ENCODE peak calls at places on chromosome 1, in seven cellular contexts. One of them, this sample, is unnamed.

GRCh38 chr1:218930879-218931278 is 242.8 kb upstream of the LYPLAL1 start:
- DNase-seq in GM10248: no peak
- DNase-seq in IMR-90: peak; percentile 78
- DNase-seq in type B pancreatic cell: no peak
- DNase-seq in mucosa of descending colon: no peak
- DNase-seq in brain microvascular endothelial cell: peak; percentile 79
- DNase-seq in NB4: no peak
- DNase-seq in this sample: no peak

GRCh38 chr1:50793521-50793920 is 166.5 kb downstream of the FAF1 start:
- DNase-seq in IMR-90: no peak
- DNase-seq in mucosa of descending colon: no peak
- DNase-seq in NB4: no peak
- DNase-seq in type B pancreatic cell: no peak
- DNase-seq in GM10248: no peak
- DNase-seq in brain microvascular endothelial cell: no peak
- DNase-seq in this sample: no peak

GRCh38 chr1:218383681-218384080 is 38.5 kb downstream of the TGFB2 start:
- DNase-seq in NB4: no peak
- DNase-seq in type B pancreatic cell: no peak
- DNase-seq in mucosa of descending colon: no peak
- DNase-seq in GM10248: no peak
- DNase-seq in brain microvascular endothelial cell: no peak
- DNase-seq in IMR-90: no peak
- DNase-seq in this sample: no peak

GRCh38 chr1:2936568-2937515 is 84.4 kb upstream of the ACTRT2 start:
- DNase-seq in mucosa of descending colon: no peak
- DNase-seq in brain microvascular endothelial cell: no peak
- DNase-seq in IMR-90: no peak
- DNase-seq in type B pancreatic cell: no peak
- DNase-seq in NB4: no peak
- DNase-seq in GM10248: no peak
- DNase-seq in this sample: no peak

GRCh38 chr1:228770779-228771223 is 35.5 kb downstream of the RHOU start:
- DNase-seq in IMR-90: no peak
- DNase-seq in brain microvascular endothelial cell: no peak
- DNase-seq in type B pancreatic cell: no peak
- DNase-seq in GM10248: no peak
- DNase-seq in mucosa of descending colon: peak; percentile 63
- DNase-seq in NB4: no peak
- DNase-seq in this sample: no peak

GRCh38 chr1:26794391-26794790 is 6.6 kb downstream of the PIGV start:
- DNase-seq in type B pancreatic cell: no peak
- DNase-seq in GM10248: no peak
- DNase-seq in IMR-90: no peak
- DNase-seq in mucosa of descending colon: no peak
- DNase-seq in NB4: no peak
- DNase-seq in brain microvascular endothelial cell: no peak
- DNase-seq in this sample: no peak

GRCh38 chr1:46616277-46617107 is at the start of gene MOB3C:
- DNase-seq in type B pancreatic cell: no peak
- DNase-seq in IMR-90: peak; percentile 77
- DNase-seq in mucosa of descending colon: peak; percentile 84
- DNase-seq in GM10248: peak; percentile 81
- DNase-seq in brain microvascular endothelial cell: peak; percentile 66
- DNase-seq in NB4: peak; percentile 49
- DNase-seq in this sample: peak; percentile 77

GRCh38 chr1:90295534-90295933 is 300.6 kb downstream of the ZNF326 start:
- DNase-seq in NB4: no peak
- DNase-seq in GM10248: no peak
- DNase-seq in mucosa of descending colon: no peak
- DNase-seq in brain microvascular endothelial cell: no peak
- DNase-seq in type B pancreatic cell: no peak
- DNase-seq in IMR-90: no peak
- DNase-seq in this sample: no peak

GRCh38 chr1:61184035-61184713 is 101.8 kb downstream of the NFIA start:
- DNase-seq in mucosa of descending colon: peak; percentile 86
- DNase-seq in IMR-90: peak; percentile 63
- DNase-seq in brain microvascular endothelial cell: peak; percentile 90
- DNase-seq in NB4: no peak
- DNase-seq in type B pancreatic cell: no peak
- DNase-seq in GM10248: no peak
- DNase-seq in this sample: no peak

GRCh38 chr1:16904560-16905111 is 8.9 kb downstream of the RNU1-2 start:
- DNase-seq in IMR-90: peak; percentile 100
- DNase-seq in NB4: peak; percentile 99
- DNase-seq in GM10248: peak; percentile 97
- DNase-seq in brain microvascular endothelial cell: peak; percentile 100
- DNase-seq in mucosa of descending colon: peak; percentile 97
- DNase-seq in type B pancreatic cell: peak; percentile 95
- DNase-seq in this sample: peak; percentile 94

GRCh38 chr1:10867138-10867721 is 70.8 kb upstream of the CASZ1 start:
- DNase-seq in NB4: peak; percentile 64
- DNase-seq in brain microvascular endothelial cell: peak; percentile 12
- DNase-seq in type B pancreatic cell: peak; percentile 82
- DNase-seq in mucosa of descending colon: peak; percentile 78
- DNase-seq in IMR-90: peak; percentile 18
- DNase-seq in GM10248: peak; percentile 82
- DNase-seq in this sample: peak; percentile 85
- TF ChIP-seq CTCF in NB4: peak; percentile 14
- TF ChIP-seq CTCF in brain microvascular endothelial cell: no peak
- TF ChIP-seq CTCF in type B pancreatic cell: peak; percentile 95
- TF ChIP-seq CTCF in mucosa of descending colon: peak; percentile 76
- TF ChIP-seq CTCF in IMR-90: peak; percentile 87
- TF ChIP-seq CTCF in GM10248: peak; percentile 64
- TF ChIP-seq CTCF in this sample: peak; percentile 74

GRCh38 chr1:211514030-211514754 is 22.2 kb upstream of the RD3 start:
- DNase-seq in GM10248: peak; percentile 91
- DNase-seq in IMR-90: peak; percentile 84
- DNase-seq in mucosa of descending colon: peak; percentile 87
- DNase-seq in type B pancreatic cell: peak; percentile 87
- DNase-seq in NB4: peak; percentile 95
- DNase-seq in brain microvascular endothelial cell: peak; percentile 88
- DNase-seq in this sample: peak; percentile 93

GRCh38 chr1:211519602-211520001 is 27.6 kb upstream of the RD3 start:
- DNase-seq in type B pancreatic cell: no peak
- DNase-seq in brain microvascular endothelial cell: no peak
- DNase-seq in NB4: no peak
- DNase-seq in IMR-90: no peak
- DNase-seq in mucosa of descending colon: no peak
- DNase-seq in GM10248: no peak
- DNase-seq in this sample: no peak

GRCh38 chr1:211515090-211516023 is 23.4 kb upstream of the RD3 start:
- DNase-seq in brain microvascular endothelial cell: peak; percentile 84
- DNase-seq in IMR-90: peak; percentile 38
- DNase-seq in mucosa of descending colon: peak; percentile 92
- DNase-seq in NB4: peak; percentile 99
- DNase-seq in type B pancreatic cell: peak; percentile 88
- DNase-seq in GM10248: peak; percentile 89
- DNase-seq in this sample: peak; percentile 91

GRCh38 chr1:211518330-211519289 is 26.6 kb upstream of the RD3 start:
- DNase-seq in IMR-90: no peak
- DNase-seq in brain microvascular endothelial cell: no peak
- DNase-seq in mucosa of descending colon: no peak
- DNase-seq in type B pancreatic cell: no peak
- DNase-seq in GM10248: peak; percentile 59
- DNase-seq in NB4: peak; percentile 27
- DNase-seq in this sample: peak; percentile 50

DNA sequence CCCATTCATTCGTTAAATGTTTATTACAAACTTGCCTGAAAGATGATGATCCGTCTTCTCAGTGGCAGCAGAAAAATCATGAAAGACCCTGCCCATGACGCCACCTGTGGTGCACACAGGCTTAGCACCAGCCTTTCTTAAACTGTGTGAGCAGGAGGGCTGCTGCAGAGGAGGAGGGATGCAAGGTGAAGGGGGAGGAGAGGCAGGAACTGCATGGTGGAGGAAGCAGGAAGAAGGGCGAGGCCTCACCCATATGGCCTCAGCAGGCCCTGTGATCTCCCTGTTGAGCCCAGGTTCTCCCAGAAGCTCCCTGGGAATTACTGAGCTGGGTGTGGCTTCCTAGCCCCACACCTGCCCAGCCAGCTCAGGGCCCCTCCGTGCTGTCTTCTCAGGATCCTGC is 25.0 kb upstream of the RD3 start:
- DNase-seq in mucosa of descending colon: peak; percentile 82
- DNase-seq in brain microvascular endothelial cell: no peak
- DNase-seq in IMR-90: no peak
- DNase-seq in type B pancreatic cell: no peak
- DNase-seq in GM10248: no peak
- DNase-seq in NB4: peak; percentile 55
- DNase-seq in this sample: no peak
- TF ChIP-seq CTCF in mucosa of descending colon: no peak
- TF ChIP-seq CTCF in brain microvascular endothelial cell: no peak
- TF ChIP-seq CTCF in IMR-90: no peak
- TF ChIP-seq CTCF in type B pancreatic cell: peak; percentile 22
- TF ChIP-seq CTCF in GM10248: no peak
- TF ChIP-seq CTCF in NB4: no peak
- TF ChIP-seq CTCF in this sample: no peak

DNA sequence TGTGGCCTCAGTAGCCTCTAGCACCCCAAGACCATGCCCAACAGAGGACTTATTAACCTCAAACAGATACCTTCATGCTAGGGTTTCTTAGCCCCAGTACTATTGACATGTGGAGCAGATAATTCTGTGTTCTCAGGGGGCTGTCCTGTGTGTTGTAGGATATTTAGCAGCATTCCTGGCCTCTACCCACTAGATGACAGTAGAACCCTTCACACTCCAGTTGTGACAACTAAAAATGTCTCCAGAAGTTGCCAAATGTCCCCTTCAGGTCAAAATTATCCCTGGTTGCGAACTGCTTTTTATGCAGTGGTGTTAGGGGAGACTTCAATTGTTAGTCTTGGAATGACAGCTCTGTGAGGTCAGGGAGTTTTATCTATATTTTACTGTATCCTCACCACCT is 8.1 kb downstream of the KAZN start:
- DNase-seq in GM10248: no peak
- DNase-seq in IMR-90: no peak
- DNase-seq in mucosa of descending colon: no peak
- DNase-seq in brain microvascular endothelial cell: no peak
- DNase-seq in NB4: peak; percentile 20
- DNase-seq in type B pancreatic cell: no peak
- DNase-seq in this sample: no peak
- TF ChIP-seq CTCF in GM10248: no peak
- TF ChIP-seq CTCF in IMR-90: no peak
- TF ChIP-seq CTCF in mucosa of descending colon: no peak
- TF ChIP-seq CTCF in brain microvascular endothelial cell: no peak
- TF ChIP-seq CTCF in NB4: peak; percentile 29
- TF ChIP-seq CTCF in type B pancreatic cell: peak; percentile 61
- TF ChIP-seq CTCF in this sample: peak; percentile 15

GRCh38 chr1:235329139-235329808 is 904 bp downstream of the GGPS1 start:
- DNase-seq in GM10248: peak; percentile 56
- DNase-seq in NB4: peak; percentile 70
- DNase-seq in brain microvascular endothelial cell: peak; percentile 51
- DNase-seq in IMR-90: peak; percentile 45
- DNase-seq in mucosa of descending colon: peak; percentile 47
- DNase-seq in type B pancreatic cell: no peak
- DNase-seq in this sample: peak; percentile 45

GRCh38 chr1:235326719-235327558 is 1.0 kb downstream of the ARID4B start:
- DNase-seq in NB4: peak; percentile 76
- DNase-seq in IMR-90: no peak
- DNase-seq in type B pancreatic cell: peak; percentile 73
- DNase-seq in GM10248: peak; percentile 42
- DNase-seq in mucosa of descending colon: peak; percentile 56
- DNase-seq in brain microvascular endothelial cell: no peak
- DNase-seq in this sample: peak; percentile 48

GRCh38 chr1:235328271-235329138 is at the start of gene GGPS1:
- DNase-seq in GM10248: peak; percentile 92
- DNase-seq in IMR-90: peak; percentile 100
- DNase-seq in NB4: peak; percentile 99
- DNase-seq in brain microvascular endothelial cell: peak; percentile 100
- DNase-seq in mucosa of descending colon: peak; percentile 98
- DNase-seq in type B pancreatic cell: peak; percentile 98
- DNase-seq in this sample: peak; percentile 93

GRCh38 chr1:235325854-235326253 is 2.1 kb downstream of the ARID4B start:
- DNase-seq in NB4: no peak
- DNase-seq in GM10248: no peak
- DNase-seq in IMR-90: no peak
- DNase-seq in mucosa of descending colon: no peak
- DNase-seq in type B pancreatic cell: no peak
- DNase-seq in brain microvascular endothelial cell: no peak
- DNase-seq in this sample: no peak

DNA sequence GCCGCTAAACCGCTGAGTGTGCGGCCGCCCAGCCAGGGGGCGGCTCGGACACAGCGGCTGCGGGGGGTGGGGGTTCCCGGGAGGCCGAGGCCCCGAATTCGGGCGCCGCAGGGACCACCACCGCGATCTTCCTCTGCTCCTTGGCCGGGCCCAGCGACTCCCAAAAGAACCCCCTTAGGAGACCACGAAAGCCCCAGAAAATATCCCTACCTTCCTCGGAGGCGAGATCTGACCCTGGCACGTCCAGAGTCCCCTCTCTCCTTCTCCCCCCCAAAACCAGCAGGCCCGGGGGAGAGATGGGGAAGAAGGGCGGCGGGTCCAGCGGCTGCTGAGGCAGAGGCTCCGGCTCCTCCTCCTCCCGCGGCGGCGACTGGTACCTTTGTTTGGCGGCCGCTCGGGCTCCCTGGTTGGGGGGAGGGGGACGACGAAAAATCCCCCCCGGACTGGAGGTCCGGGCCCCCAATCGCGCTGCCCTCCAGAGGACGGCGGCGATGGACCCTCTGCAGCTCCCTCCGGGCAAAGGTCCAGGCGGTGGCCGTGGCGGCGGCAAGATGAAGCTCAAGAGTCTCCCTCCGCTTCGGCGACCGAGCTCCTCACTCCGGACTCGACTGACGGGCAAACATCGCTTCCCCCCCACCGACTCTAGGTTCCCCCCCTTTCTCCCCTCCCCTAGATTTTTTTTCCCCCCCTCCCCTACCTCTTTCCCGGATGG is at the start of gene ARID4B:
- DNase-seq in IMR-90: no peak
- DNase-seq in GM10248: peak; percentile 91
- DNase-seq in type B pancreatic cell: peak; percentile 82
- DNase-seq in brain microvascular endothelial cell: no peak
- DNase-seq in mucosa of descending colon: no peak
- DNase-seq in NB4: no peak
- DNase-seq in this sample: no peak
- TF ChIP-seq CTCF in IMR-90: no peak
- TF ChIP-seq CTCF in GM10248: no peak
- TF ChIP-seq CTCF in type B pancreatic cell: no peak
- TF ChIP-seq CTCF in brain microvascular endothelial cell: no peak
- TF ChIP-seq CTCF in mucosa of descending colon: no peak
- TF ChIP-seq CTCF in NB4: no peak
- TF ChIP-seq CTCF in this sample: no peak